ENCODE peak calls at places on chromosome 2, in eight cellular contexts. One of them, this sample, is unnamed.
A peak's percentile ranks its signal among the peaks of the same experiment; 100 is the strongest.

GRCh38 chr2:230812041-230812440 is 52.7 kb upstream of the ITM2C start:
- DNase-seq in A549: no peak
- DNase-seq in Ammon's horn: no peak
- DNase-seq in choroid plexus epithelial cell: no peak
- DNase-seq in B cell: no peak
- DNase-seq in AG10803: no peak
- DNase-seq in neural crest cell: no peak
- DNase-seq in frontal cortex: no peak
- DNase-seq in this sample: no peak

GRCh38 chr2:34096552-34097171 is 497.6 kb upstream of the FAM98A start:
- DNase-seq in neural crest cell: peak; percentile 71
- DNase-seq in AG10803: peak; percentile 50
- DNase-seq in B cell: no peak
- DNase-seq in choroid plexus epithelial cell: peak; percentile 80
- DNase-seq in A549: peak; percentile 19
- DNase-seq in frontal cortex: peak; percentile 19
- DNase-seq in Ammon's horn: peak; percentile 82
- DNase-seq in this sample: peak; percentile 60

GRCh38 chr2:46876741-46877384 is 38.7 kb downstream of the MCFD2 start:
- DNase-seq in Ammon's horn: peak; percentile 33
- DNase-seq in neural crest cell: no peak
- DNase-seq in choroid plexus epithelial cell: peak; percentile 87
- DNase-seq in B cell: no peak
- DNase-seq in A549: peak; percentile 82
- DNase-seq in frontal cortex: no peak
- DNase-seq in AG10803: peak; percentile 82
- DNase-seq in this sample: peak; percentile 63

GRCh38 chr2:10243926-10244270 is 58.8 kb upstream of the HPCAL1 start:
- DNase-seq in Ammon's horn: no peak
- DNase-seq in choroid plexus epithelial cell: no peak
- DNase-seq in A549: no peak
- DNase-seq in frontal cortex: no peak
- DNase-seq in B cell: no peak
- DNase-seq in AG10803: no peak
- DNase-seq in neural crest cell: no peak
- DNase-seq in this sample: no peak

GRCh38 chr2:27735263-27735904 is 36.1 kb upstream of the MRPL33 start:
- DNase-seq in frontal cortex: peak; percentile 50
- DNase-seq in Ammon's horn: peak; percentile 45
- DNase-seq in A549: no peak
- DNase-seq in AG10803: peak; percentile 76
- DNase-seq in B cell: peak; percentile 50
- DNase-seq in choroid plexus epithelial cell: peak; percentile 50
- DNase-seq in neural crest cell: peak; percentile 26
- DNase-seq in this sample: peak; percentile 92

GRCh38 chr2:141728886-141729285 is 401.9 kb downstream of the LRP1B start:
- DNase-seq in choroid plexus epithelial cell: no peak
- DNase-seq in AG10803: no peak
- DNase-seq in neural crest cell: no peak
- DNase-seq in frontal cortex: no peak
- DNase-seq in B cell: no peak
- DNase-seq in A549: no peak
- DNase-seq in Ammon's horn: peak; percentile 48
- DNase-seq in this sample: no peak

GRCh38 chr2:194343167-194343566 is 1313.9 kb upstream of the SLC39A10 start:
- DNase-seq in frontal cortex: no peak
- DNase-seq in A549: no peak
- DNase-seq in AG10803: no peak
- DNase-seq in Ammon's horn: no peak
- DNase-seq in choroid plexus epithelial cell: no peak
- DNase-seq in B cell: no peak
- DNase-seq in neural crest cell: no peak
- DNase-seq in this sample: no peak

GRCh38 chr2:131039101-131039440 is 54.2 kb downstream of the FAM168B start:
- DNase-seq in Ammon's horn: no peak
- DNase-seq in B cell: no peak
- DNase-seq in AG10803: no peak
- DNase-seq in choroid plexus epithelial cell: no peak
- DNase-seq in A549: no peak
- DNase-seq in neural crest cell: no peak
- DNase-seq in frontal cortex: no peak
- DNase-seq in this sample: no peak

GRCh38 chr2:158984554-158985207 is 16.2 kb downstream of the TANC1 start:
- DNase-seq in A549: no peak
- DNase-seq in Ammon's horn: peak; percentile 30
- DNase-seq in neural crest cell: no peak
- DNase-seq in B cell: no peak
- DNase-seq in choroid plexus epithelial cell: no peak
- DNase-seq in AG10803: no peak
- DNase-seq in frontal cortex: no peak
- DNase-seq in this sample: peak; percentile 28

GRCh38 chr2:64203131-64204005 is 59.1 kb upstream of the PELI1 start:
- DNase-seq in AG10803: peak; percentile 58
- DNase-seq in neural crest cell: no peak
- DNase-seq in B cell: no peak
- DNase-seq in choroid plexus epithelial cell: peak; percentile 69
- DNase-seq in A549: no peak
- DNase-seq in frontal cortex: no peak
- DNase-seq in Ammon's horn: no peak
- DNase-seq in this sample: peak; percentile 58

GRCh38 chr2:115165529-115166109 is 723.2 kb downstream of the DPP10 start:
- DNase-seq in AG10803: peak; percentile 33
- DNase-seq in frontal cortex: no peak
- DNase-seq in neural crest cell: peak; percentile 38
- DNase-seq in B cell: no peak
- DNase-seq in choroid plexus epithelial cell: peak; percentile 45
- DNase-seq in Ammon's horn: peak; percentile 76
- DNase-seq in A549: no peak
- DNase-seq in this sample: peak; percentile 32

GRCh38 chr2:216315817-216316603 is 56.3 kb downstream of the MARCHF4 start:
- DNase-seq in frontal cortex: no peak
- DNase-seq in AG10803: peak; percentile 64
- DNase-seq in choroid plexus epithelial cell: peak; percentile 55
- DNase-seq in A549: peak; percentile 64
- DNase-seq in B cell: no peak
- DNase-seq in neural crest cell: peak; percentile 20
- DNase-seq in Ammon's horn: no peak
- DNase-seq in this sample: peak; percentile 62

GRCh38 chr2:29295843-29296242 is 180.6 kb downstream of the CLIP4 start:
- DNase-seq in neural crest cell: peak; percentile 12
- DNase-seq in choroid plexus epithelial cell: peak; percentile 60
- DNase-seq in Ammon's horn: peak; percentile 45
- DNase-seq in AG10803: peak; percentile 24
- DNase-seq in B cell: no peak
- DNase-seq in A549: peak; percentile 25
- DNase-seq in frontal cortex: no peak
- DNase-seq in this sample: peak; percentile 60

GRCh38 chr2:23700627-23701026 is 226.3 kb downstream of the ATAD2B start:
- DNase-seq in neural crest cell: no peak
- DNase-seq in Ammon's horn: no peak
- DNase-seq in choroid plexus epithelial cell: no peak
- DNase-seq in A549: no peak
- DNase-seq in frontal cortex: no peak
- DNase-seq in AG10803: no peak
- DNase-seq in B cell: no peak
- DNase-seq in this sample: no peak

GRCh38 chr2:121501070-121501469 is 29.6 kb upstream of the RNU4ATAC start:
- DNase-seq in choroid plexus epithelial cell: peak; percentile 94
- DNase-seq in Ammon's horn: peak; percentile 26
- DNase-seq in A549: no peak
- DNase-seq in B cell: no peak
- DNase-seq in AG10803: peak; percentile 87
- DNase-seq in neural crest cell: no peak
- DNase-seq in frontal cortex: no peak
- DNase-seq in this sample: peak; percentile 63

GRCh38 chr2:216880509-216881184 is 20.8 kb upstream of the TNP1 start:
- DNase-seq in AG10803: peak; percentile 20
- DNase-seq in Ammon's horn: no peak
- DNase-seq in frontal cortex: no peak
- DNase-seq in A549: no peak
- DNase-seq in neural crest cell: no peak
- DNase-seq in choroid plexus epithelial cell: peak; percentile 23
- DNase-seq in B cell: no peak
- DNase-seq in this sample: no peak

GRCh38 chr2:15864176-15864769 is 76.1 kb upstream of the MYCN start:
- DNase-seq in AG10803: no peak
- DNase-seq in choroid plexus epithelial cell: no peak
- DNase-seq in neural crest cell: no peak
- DNase-seq in B cell: no peak
- DNase-seq in A549: no peak
- DNase-seq in Ammon's horn: no peak
- DNase-seq in frontal cortex: no peak
- DNase-seq in this sample: no peak

GRCh38 chr2:240917684-240918257 is 11.6 kb downstream of the CROCC2 start:
- DNase-seq in B cell: no peak
- DNase-seq in neural crest cell: no peak
- DNase-seq in choroid plexus epithelial cell: no peak
- DNase-seq in AG10803: no peak
- DNase-seq in A549: no peak
- DNase-seq in frontal cortex: no peak
- DNase-seq in Ammon's horn: no peak
- DNase-seq in this sample: no peak

GRCh38 chr2:72165792-72166191 is 18.1 kb upstream of the CYP26B1 start:
- DNase-seq in A549: no peak
- DNase-seq in B cell: no peak
- DNase-seq in Ammon's horn: no peak
- DNase-seq in AG10803: peak; percentile 36
- DNase-seq in neural crest cell: no peak
- DNase-seq in choroid plexus epithelial cell: peak; percentile 58
- DNase-seq in frontal cortex: no peak
- DNase-seq in this sample: no peak

GRCh38 chr2:196159223-196159892 is 12.0 kb downstream of the STK17B start:
- DNase-seq in choroid plexus epithelial cell: no peak
- DNase-seq in B cell: no peak
- DNase-seq in A549: no peak
- DNase-seq in AG10803: no peak
- DNase-seq in neural crest cell: no peak
- DNase-seq in frontal cortex: no peak
- DNase-seq in Ammon's horn: no peak
- DNase-seq in this sample: no peak

GRCh38 chr2:146624429-146624828 is 1220.4 kb upstream of the ACVR2A start:
- DNase-seq in choroid plexus epithelial cell: peak; percentile 27
- DNase-seq in B cell: no peak
- DNase-seq in frontal cortex: no peak
- DNase-seq in Ammon's horn: no peak
- DNase-seq in neural crest cell: no peak
- DNase-seq in A549: no peak
- DNase-seq in AG10803: peak; percentile 11
- DNase-seq in this sample: no peak

GRCh38 chr2:12173271-12173942 is 427.0 kb downstream of the LPIN1 start:
- DNase-seq in choroid plexus epithelial cell: peak; percentile 61
- DNase-seq in AG10803: peak; percentile 11
- DNase-seq in neural crest cell: no peak
- DNase-seq in A549: no peak
- DNase-seq in Ammon's horn: no peak
- DNase-seq in frontal cortex: no peak
- DNase-seq in B cell: no peak
- DNase-seq in this sample: no peak

GRCh38 chr2:101616411-101616810 is 81.1 kb upstream of the MAP4K4 start:
- DNase-seq in Ammon's horn: peak; percentile 87
- DNase-seq in neural crest cell: no peak
- DNase-seq in AG10803: no peak
- DNase-seq in frontal cortex: no peak
- DNase-seq in choroid plexus epithelial cell: peak; percentile 14
- DNase-seq in A549: no peak
- DNase-seq in B cell: no peak
- DNase-seq in this sample: no peak

GRCh38 chr2:950627-950992 is at the start of gene SNTG2:
- DNase-seq in neural crest cell: peak; percentile 45
- DNase-seq in AG10803: peak; percentile 24
- DNase-seq in A549: no peak
- DNase-seq in choroid plexus epithelial cell: no peak
- DNase-seq in B cell: peak; percentile 91
- DNase-seq in Ammon's horn: no peak
- DNase-seq in frontal cortex: peak; percentile 54
- DNase-seq in this sample: peak; percentile 88

GRCh38 chr2:157254041-157254440 is 3.5 kb upstream of the GALNT5 start:
- DNase-seq in Ammon's horn: no peak
- DNase-seq in choroid plexus epithelial cell: no peak
- DNase-seq in AG10803: no peak
- DNase-seq in frontal cortex: no peak
- DNase-seq in neural crest cell: no peak
- DNase-seq in A549: no peak
- DNase-seq in B cell: no peak
- DNase-seq in this sample: no peak

GRCh38 chr2:217901826-217902225 is 101.0 kb downstream of the TNS1 start:
- DNase-seq in Ammon's horn: no peak
- DNase-seq in choroid plexus epithelial cell: peak; percentile 63
- DNase-seq in B cell: no peak
- DNase-seq in neural crest cell: no peak
- DNase-seq in A549: peak; percentile 34
- DNase-seq in AG10803: peak; percentile 76
- DNase-seq in frontal cortex: no peak
- DNase-seq in this sample: peak; percentile 89

GRCh38 chr2:189285962-189286648 is 106.5 kb upstream of the COL5A2 start:
- DNase-seq in AG10803: peak; percentile 94
- DNase-seq in choroid plexus epithelial cell: peak; percentile 97
- DNase-seq in neural crest cell: no peak
- DNase-seq in B cell: no peak
- DNase-seq in frontal cortex: no peak
- DNase-seq in A549: peak; percentile 24
- DNase-seq in Ammon's horn: no peak
- DNase-seq in this sample: peak; percentile 71

GRCh38 chr2:54658548-54659207 is 64.8 kb upstream of the EML6 start:
- DNase-seq in neural crest cell: no peak
- DNase-seq in AG10803: peak; percentile 79
- DNase-seq in choroid plexus epithelial cell: peak; percentile 67
- DNase-seq in Ammon's horn: no peak
- DNase-seq in frontal cortex: no peak
- DNase-seq in A549: no peak
- DNase-seq in B cell: no peak
- DNase-seq in this sample: peak; percentile 70

GRCh38 chr2:178110681-178111080 is 1.6 kb upstream of the RBM45 start:
- DNase-seq in frontal cortex: no peak
- DNase-seq in choroid plexus epithelial cell: no peak
- DNase-seq in A549: no peak
- DNase-seq in AG10803: no peak
- DNase-seq in Ammon's horn: no peak
- DNase-seq in B cell: no peak
- DNase-seq in neural crest cell: no peak
- DNase-seq in this sample: no peak

GRCh38 chr2:227363756-227364155 is 15.3 kb downstream of the TM4SF20 start:
- DNase-seq in B cell: no peak
- DNase-seq in frontal cortex: no peak
- DNase-seq in A549: no peak
- DNase-seq in AG10803: no peak
- DNase-seq in choroid plexus epithelial cell: peak; percentile 50
- DNase-seq in neural crest cell: no peak
- DNase-seq in Ammon's horn: no peak
- DNase-seq in this sample: no peak

GRCh38 chr2:204530464-204530805 is 14.8 kb upstream of the PARD3B start:
- DNase-seq in neural crest cell: no peak
- DNase-seq in AG10803: no peak
- DNase-seq in frontal cortex: no peak
- DNase-seq in Ammon's horn: no peak
- DNase-seq in A549: no peak
- DNase-seq in choroid plexus epithelial cell: no peak
- DNase-seq in B cell: no peak
- DNase-seq in this sample: no peak

GRCh38 chr2:163198007-163198406 is 359.4 kb upstream of the KCNH7 start:
- DNase-seq in AG10803: no peak
- DNase-seq in frontal cortex: no peak
- DNase-seq in Ammon's horn: no peak
- DNase-seq in choroid plexus epithelial cell: no peak
- DNase-seq in neural crest cell: no peak
- DNase-seq in B cell: no peak
- DNase-seq in A549: no peak
- DNase-seq in this sample: no peak

GRCh38 chr2:218400167-218400929 is 680 bp downstream of the CTDSP1 start:
- DNase-seq in choroid plexus epithelial cell: peak; percentile 31
- DNase-seq in B cell: peak; percentile 65
- DNase-seq in neural crest cell: no peak
- DNase-seq in frontal cortex: peak; percentile 71
- DNase-seq in Ammon's horn: no peak
- DNase-seq in A549: peak; percentile 41
- DNase-seq in AG10803: no peak
- DNase-seq in this sample: peak; percentile 54

GRCh38 chr2:174180165-174180724 is 68.1 kb downstream of the OLA1 start:
- DNase-seq in Ammon's horn: no peak
- DNase-seq in frontal cortex: no peak
- DNase-seq in choroid plexus epithelial cell: peak; percentile 36
- DNase-seq in neural crest cell: no peak
- DNase-seq in A549: no peak
- DNase-seq in B cell: no peak
- DNase-seq in AG10803: peak; percentile 6
- DNase-seq in this sample: no peak

This sample was measured in GM03348.